ENCODE peak calls at places on chromosome 2, in four cellular contexts. I is COLO829; P is posterior vena cava; L is stimulated activated CD8-positive, alpha-beta memory T cell treated with anti-CD3 and anti-CD28 coated beads, Interleukin-15, amount 100 ng/mL, for 24 hours. N is an unnamed sample.

GRCh38 chr2:201218780-201219179 is 35.8 kb downstream of the CASP10 start:
- DNase-seq in L (no peak), P (no peak), I (no peak), N (peak; percentile 62)

GRCh38 chr2:26724004-26724750 is 31.7 kb downstream of the KCNK3 start:
- DNase-seq in L (no peak), I (peak; percentile 68), P (peak; percentile 92), N (peak; percentile 44)

GRCh38 chr2:38716185-38716584 is 35.0 kb downstream of the SRSF7 start:
- DNase-seq in L (no peak), I (no peak), P (no peak), N (no peak)

GRCh38 chr2:36912692-36913091 is 53.6 kb downstream of the STRN start:
- DNase-seq in I (no peak), L (no peak), P (no peak), N (no peak)

GRCh38 chr2:47010176-47010575 is 94.6 kb upstream of the MCFD2 start:
- DNase-seq in L (no peak), P (no peak), I (no peak), N (no peak)

GRCh38 chr2:203692039-203692710 is 14.3 kb upstream of the CD28 start:
- DNase-seq in P (no peak), I (no peak), L (no peak), N (no peak)

GRCh38 chr2:218015831-218016521 is 13.2 kb upstream of the TNS1 start:
- DNase-seq in I (no peak), P (peak; percentile 70), L (no peak), N (no peak)

GRCh38 chr2:192978317-192978874 is 783.7 kb upstream of the TMEFF2 start:
- DNase-seq in P (no peak), I (no peak), L (no peak), N (no peak)

GRCh38 chr2:152453129-152453642 is 118.2 kb downstream of the FMNL2 start:
- DNase-seq in P (no peak), I (peak; percentile 58), L (no peak), N (no peak)

GRCh38 chr2:29114841-29115609 is at the start of gene CLIP4:
- DNase-seq in L (peak; percentile 50), I (peak; percentile 58), P (peak; percentile 86), N (peak; percentile 27)